ENCODE peak calls at places on chromosome 1, in ten cellular contexts. U, Y, D, P, V, G, C, O, R and B are unnamed samples.
A peak's percentile ranks its signal among the peaks of the same experiment; 100 is the strongest.

GRCh38 chr1:147562819-147563218 is 21.5 kb downstream of the BCL9 start:
- DNase-seq in C (no peak), Y (no peak), V (no peak), U (no peak), P (no peak), D (no peak), R (no peak), O (no peak), G (no peak), B (no peak)

GRCh38 chr1:32275424-32275823 is 16.5 kb upstream of the HDAC1 start:
- DNase-seq in O (no peak), U (no peak), P (no peak), Y (peak; percentile 41), R (no peak), G (no peak), V (peak; percentile 43), D (no peak), C (no peak), B (no peak)

GRCh38 chr1:7719468-7720104 is 51.5 kb upstream of the VAMP3 start:
- DNase-seq in R (no peak), C (no peak), D (no peak), V (no peak), U (no peak), G (no peak), O (no peak), Y (no peak), P (no peak), B (no peak)

GRCh38 chr1:50978144-50978851 is 8.3 kb downstream of the CDKN2C start:
- DNase-seq in G (no peak), C (peak; percentile 70), Y (peak; percentile 85), U (peak; percentile 78), D (peak; percentile 80), R (no peak), O (no peak), P (peak; percentile 7), V (peak; percentile 79), B (peak; percentile 87)

GRCh38 chr1:31939484-31940329 is 1.5 kb upstream of the PTP4A2 start:
- DNase-seq in P (peak; percentile 67), V (peak; percentile 76), C (peak; percentile 34), Y (no peak), G (peak; percentile 65), U (peak; percentile 95), O (peak; percentile 54), D (peak; percentile 86), R (peak; percentile 42), B (no peak)

GRCh38 chr1:241640149-241640866 is at the start of the genes CHML and OPN3:
- DNase-seq in U (peak; percentile 85), P (peak; percentile 80), D (peak; percentile 99), C (peak; percentile 78), G (peak; percentile 57), Y (peak; percentile 93), V (peak; percentile 97), R (peak; percentile 84), O (peak; percentile 82), B (peak; percentile 97)

GRCh38 chr1:100989306-100990077 is 36.1 kb downstream of the DPH5 start:
- DNase-seq in G (peak; percentile 79), R (no peak), U (peak; percentile 64), P (no peak), V (no peak), O (no peak), D (no peak), C (no peak), Y (no peak), B (no peak)

GRCh38 chr1:195045072-195045471 is 1563.2 kb downstream of the KCNT2 start:
- DNase-seq in U (no peak), R (no peak), O (no peak), D (no peak), P (no peak), Y (no peak), V (no peak), C (no peak), G (no peak), B (no peak)